ENCODE peak calls at places on chromosomes 12 and 14, in nine cellular contexts. Q is A549, N is stomach, Y is choroid plexus epithelial cell, S is pancreas, U is lower leg skin, I is mammary epithelial cell, T is WERI-Rb-1, M is psoas muscle. D is an unnamed sample.

GRCh38 chr12:117025481-117026151 is 73.6 kb downstream of the TESC start:
- DNase-seq in Q (peak; percentile 79), N (peak; percentile 79), Y (peak; percentile 71), S (peak; percentile 83), U (peak; percentile 46), I (peak; percentile 44), T (peak; percentile 69), M (peak; percentile 67), D (no peak)

GRCh38 chr14:65564370-65564769 is 151.8 kb downstream of the FUT8 start:
- DNase-seq in Q (no peak), N (no peak), Y (no peak), S (no peak), U (no peak), I (no peak), T (no peak), M (no peak), D (no peak)

GRCh38 chr12:130835011-130835410 is 4.0 kb downstream of the STX2 start:
- DNase-seq in Q (no peak), N (no peak), Y (peak; percentile 11), S (no peak), U (no peak), I (no peak), T (no peak), M (no peak), D (no peak)

GRCh38 chr12:64780531-64781373 is 21.5 kb upstream of the GNS start:
- DNase-seq in Q (peak; percentile 33), N (peak; percentile 87), Y (no peak), S (peak; percentile 92), U (no peak), I (peak; percentile 24), T (peak; percentile 47), M (peak; percentile 60), D (no peak)

GRCh38 chr12:79421236-79421740 is 269.5 kb downstream of the PAWR start:
- DNase-seq in Q (no peak), N (no peak), Y (no peak), S (no peak), U (no peak), I (no peak), T (no peak), M (no peak), D (no peak)

GRCh38 chr14:92323916-92324818 is 1.2 kb downstream of the SLC24A4 start:
- DNase-seq in Q (no peak), N (no peak), Y (no peak), S (no peak), U (no peak), I (peak; percentile 1), T (no peak), M (no peak), D (no peak)

GRCh38 chr14:85252011-85252410 is 277.9 kb upstream of the FLRT2 start:
- DNase-seq in Q (peak; percentile 17), N (no peak), Y (peak; percentile 80), S (no peak), U (no peak), I (peak; percentile 88), T (no peak), M (no peak), D (no peak)

GRCh38 chr12:126355346-126355745 is 1290.1 kb downstream of the AACS start:
- DNase-seq in Q (no peak), N (no peak), Y (no peak), S (no peak), U (no peak), I (no peak), T (no peak), M (no peak), D (no peak)

GRCh38 chr12:113271853-113272561 is 50.7 kb downstream of the TPCN1 start:
- DNase-seq in Q (no peak), N (peak; percentile 43), Y (peak; percentile 84), S (peak; percentile 82), U (peak; percentile 88), I (peak; percentile 37), T (no peak), M (peak; percentile 91), D (no peak)

GRCh38 chr12:25009511-25010092 is 60.7 kb upstream of the BCAT1 start:
- DNase-seq in Q (no peak), N (no peak), Y (no peak), S (no peak), U (no peak), I (no peak), T (no peak), M (no peak), D (no peak)

GRCh38 chr12:15193927-15194326 is 27.3 kb downstream of the RERG start:
- DNase-seq in Q (peak; percentile 17), N (no peak), Y (no peak), S (no peak), U (no peak), I (no peak), T (no peak), M (no peak), D (no peak)

GRCh38 chr12:55068416-55069010 is 48.7 kb downstream of the NEUROD4 start:
- DNase-seq in Q (peak; percentile 68), N (no peak), Y (peak; percentile 81), S (no peak), U (no peak), I (peak; percentile 53), T (peak; percentile 88), M (no peak), D (no peak)

GRCh38 chr12:90939382-90939781 is 15.6 kb downstream of the CCER1 start:
- DNase-seq in Q (no peak), N (no peak), Y (peak; percentile 34), S (no peak), U (no peak), I (no peak), T (no peak), M (no peak), D (no peak)

GRCh38 chr12:124768462-124769165 is 95.0 kb downstream of the SCARB1 start:
- DNase-seq in Q (peak; percentile 44), N (no peak), Y (no peak), S (no peak), U (no peak), I (no peak), T (peak; percentile 48), M (no peak), D (no peak)

GRCh38 chr14:56118611-56119181 is 485 bp downstream of the PELI2 start:
- DNase-seq in Q (no peak), N (peak; percentile 44), Y (no peak), S (peak; percentile 65), U (no peak), I (no peak), T (peak; percentile 12), M (peak; percentile 67), D (no peak)

GRCh38 chr12:119901670-119902069 is 24.6 kb upstream of the CIT start:
- DNase-seq in Q (no peak), N (no peak), Y (no peak), S (no peak), U (no peak), I (no peak), T (no peak), M (no peak), D (no peak)

GRCh38 chr12:54276368-54276767 is 3.6 kb downstream of the CBX5 start:
- DNase-seq in Q (no peak), N (no peak), Y (no peak), S (no peak), U (no peak), I (no peak), T (no peak), M (no peak), D (no peak)

GRCh38 chr14:55813635-55814034 is 233.6 kb downstream of the KTN1 start:
- DNase-seq in Q (no peak), N (no peak), Y (no peak), S (no peak), U (no peak), I (no peak), T (no peak), M (no peak), D (no peak)

GRCh38 chr14:31550589-31550988 is 10.6 kb upstream of the NUBPL start:
- DNase-seq in Q (no peak), N (no peak), Y (no peak), S (no peak), U (no peak), I (no peak), T (no peak), M (no peak), D (no peak)

GRCh38 chr14:72711936-72712335 is 182.0 kb downstream of the DPF3 start:
- DNase-seq in Q (no peak), N (no peak), Y (no peak), S (no peak), U (no peak), I (no peak), T (no peak), M (no peak), D (no peak)

GRCh38 chr12:93039062-93039461 is 110.0 kb upstream of the EEA1 start:
- DNase-seq in Q (no peak), N (no peak), Y (peak; percentile 20), S (no peak), U (no peak), I (peak; percentile 5), T (no peak), M (no peak), D (no peak)

GRCh38 chr12:1595690-1596347 is 1.4 kb upstream of the FBXL14 start:
- DNase-seq in Q (no peak), N (no peak), Y (no peak), S (no peak), U (no peak), I (no peak), T (no peak), M (no peak), D (no peak)
- H3K4me3 ChIP-seq in Q (no peak overlapping the region), N (peak overlapping the region; percentile 82), Y (no peak overlapping the region), S (no peak overlapping the region), U (no peak overlapping the region), I (no peak overlapping the region), T (no peak overlapping the region), M (peak overlapping the region; percentile 96), D (no peak overlapping the region)

DNA sequence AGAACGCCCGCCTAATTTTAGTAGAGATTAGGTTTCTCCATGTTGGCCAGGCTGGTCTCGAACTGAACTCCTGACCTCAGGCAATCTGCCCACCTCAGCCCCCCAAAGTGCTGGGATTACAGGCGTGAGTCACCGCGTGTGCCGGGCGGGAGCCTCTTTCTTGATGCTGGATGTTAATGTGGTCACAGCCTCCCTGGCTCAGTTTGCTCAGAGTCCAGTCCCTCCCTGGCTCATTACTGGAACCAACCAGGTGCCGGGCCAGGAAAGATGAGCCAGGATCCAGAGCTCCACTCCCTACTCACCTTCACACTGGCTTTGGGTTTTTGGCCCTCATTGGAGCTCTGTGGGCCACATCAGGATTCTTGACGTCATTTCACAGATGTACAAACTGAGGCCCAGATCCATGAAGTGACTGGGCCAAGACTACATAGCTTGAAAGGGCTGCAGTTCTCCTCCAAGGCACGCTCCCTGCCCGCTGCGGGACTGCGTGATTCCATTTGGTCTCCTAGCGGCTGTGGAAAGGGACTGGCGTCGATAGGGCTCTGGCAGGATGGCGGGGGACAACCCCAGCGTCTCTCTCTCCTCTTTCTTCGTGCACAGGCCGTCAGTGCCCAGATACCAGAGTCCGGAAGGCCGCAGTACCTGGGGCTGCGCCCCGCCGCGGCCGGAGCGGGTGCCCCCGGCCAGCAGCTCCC is 5.1 kb upstream of the SHMT2 start:
- DNase-seq in Q (no peak), N (no peak), Y (no peak), S (no peak), U (no peak), I (no peak), T (no peak), M (no peak), D (no peak)
- H3K4me3 ChIP-seq in Q (no peak overlapping the region), N (no peak overlapping the region), Y (no peak overlapping the region), S (no peak overlapping the region), U (no peak overlapping the region), I (no peak overlapping the region), T (no peak overlapping the region), M (no peak overlapping the region), D (no peak overlapping the region)

GRCh38 chr12:89345830-89346740 is 6.2 kb downstream of the DUSP6 start:
- DNase-seq in Q (no peak), N (peak; percentile 34), Y (peak; percentile 83), S (peak; percentile 54), U (peak; percentile 69), I (peak; percentile 82), T (no peak), M (peak; percentile 60), D (no peak)
- H3K4me3 ChIP-seq in Q (no peak overlapping the region), N (no peak overlapping the region), Y (no peak overlapping the region), S (no peak overlapping the region), U (no peak overlapping the region), I (no peak overlapping the region), T (no peak overlapping the region), M (peak overlapping the region; percentile 77), D (peak overlapping the region; percentile 44)

GRCh38 chr14:38207830-38208815 is at the start of gene SSTR1:
- DNase-seq in Q (no peak), N (peak; percentile 94), Y (no peak), S (peak; percentile 83), U (no peak), I (no peak), T (peak; percentile 16), M (peak; percentile 27), D (no peak)
- H3K4me3 ChIP-seq in Q (no peak within 1 kb of the TSS), N (peak within 1 kb of the TSS; percentile 47), Y (no peak within 1 kb of the TSS), S (peak within 1 kb of the TSS; percentile 23), U (peak within 1 kb of the TSS; percentile 11), I (no peak within 1 kb of the TSS), T (peak within 1 kb of the TSS; percentile 43), M (peak within 1 kb of the TSS; percentile 62), D (peak within 1 kb of the TSS; percentile 36)